ENCODE peak calls at places on chromosomes 6 and 20, in ten cellular contexts. X is fibroblast of lung, Y is spleen, J is stomach, F is brain microvascular endothelial cell, N is GM23248, L is A549, V is IMR-90, I is small intestine, D is cardiac fibroblast. A is an unnamed sample.

GRCh38 chr6:109456710-109457595 is 1.4 kb upstream of the MICAL1 start:
- DNase-seq in X (peak), Y (no peak), J (peak), F (no peak), N (peak), L (no peak), V (peak), I (peak), D (peak), A (peak)

GRCh38 chr6:5854900-5855299 is 151.8 kb downstream of the NRN1 start:
- DNase-seq in X (no peak), Y (no peak), J (no peak), F (no peak), N (no peak), L (no peak), V (no peak), I (no peak), D (no peak), A (no peak)

GRCh38 chr6:30819287-30819917 is 64.9 kb upstream of the DDR1 start:
- DNase-seq in X (no peak), Y (no peak), J (no peak), F (no peak), N (peak), L (no peak), V (peak), I (no peak), D (peak), A (no peak)

GRCh38 chr6:169047345-169047744 is 206.3 kb downstream of the THBS2 start:
- DNase-seq in X (no peak), Y (no peak), J (no peak), F (no peak), N (no peak), L (no peak), V (no peak), I (no peak), D (no peak), A (no peak)

GRCh38 chr20:4062721-4063606 is 47.6 kb upstream of the RNF24 start:
- DNase-seq in X (peak), Y (no peak), J (no peak), F (no peak), N (no peak), L (no peak), V (no peak), I (no peak), D (no peak), A (no peak)

GRCh38 chr20:4502756-4503155 is 219.0 kb upstream of the PRND start:
- DNase-seq in X (no peak), Y (no peak), J (no peak), F (no peak), N (no peak), L (no peak), V (no peak), I (no peak), D (no peak), A (no peak)

GRCh38 chr6:137910843-137911456 is 43.9 kb downstream of the TNFAIP3 start:
- DNase-seq in X (no peak), Y (no peak), J (no peak), F (no peak), N (no peak), L (no peak), V (no peak), I (no peak), D (no peak), A (no peak)

GRCh38 chr20:31837896-31838397 is 7.5 kb downstream of the FOXS1 start:
- DNase-seq in X (peak), Y (peak), J (no peak), F (peak), N (peak), L (peak), V (peak), I (no peak), D (peak), A (no peak)

GRCh38 chr20:13449868-13450441 is 188.8 kb downstream of the TASP1 start:
- DNase-seq in X (peak), Y (no peak), J (no peak), F (peak), N (peak), L (no peak), V (peak), I (no peak), D (peak), A (no peak)

GRCh38 chr20:22490287-22491187 is 93.8 kb downstream of the FOXA2 start:
- DNase-seq in X (no peak), Y (no peak), J (peak), F (no peak), N (peak), L (peak), V (no peak), I (peak), D (no peak), A (no peak)

GRCh38 chr6:166824880-166825250 is 131.5 kb downstream of the RNASET2 start:
- DNase-seq in X (no peak), Y (no peak), J (no peak), F (no peak), N (no peak), L (no peak), V (no peak), I (no peak), D (no peak), A (no peak)

GRCh38 chr6:121879149-121879548 is 443.7 kb downstream of the GJA1 start:
- DNase-seq in X (peak), Y (no peak), J (no peak), F (peak), N (peak), L (no peak), V (peak), I (no peak), D (peak), A (no peak)

GRCh38 chr20:11891827-11892521 is 25.7 kb upstream of the BTBD3 start:
- DNase-seq in X (peak), Y (no peak), J (peak), F (peak), N (peak), L (peak), V (peak), I (peak), D (peak), A (no peak)

GRCh38 chr20:31543966-31544598 is 29.8 kb downstream of the HM13 start:
- DNase-seq in X (peak), Y (no peak), J (no peak), F (peak), N (peak), L (peak), V (peak), I (no peak), D (peak), A (no peak)

GRCh38 chr20:37687478-37687805 is 6.4 kb upstream of the CTNNBL1 start:
- DNase-seq in X (no peak), Y (no peak), J (no peak), F (no peak), N (no peak), L (no peak), V (no peak), I (no peak), D (no peak), A (no peak)

GRCh38 chr6:170024940-170025339 is 265.9 kb downstream of the DLL1 start:
- DNase-seq in X (peak), Y (peak), J (peak), F (no peak), N (peak), L (no peak), V (peak), I (peak), D (peak), A (no peak)

GRCh38 chr6:170403451-170403850 is 96.9 kb downstream of the FAM120B start:
- DNase-seq in X (peak), Y (no peak), J (no peak), F (peak), N (peak), L (no peak), V (peak), I (no peak), D (peak), A (no peak)

GRCh38 chr20:35319206-35320197 is 27.3 kb upstream of the FAM83C start:
- DNase-seq in X (peak), Y (no peak), J (no peak), F (peak), N (peak), L (peak), V (peak), I (peak), D (peak), A (no peak)

GRCh38 chr6:33199687-33200233 is 705 bp downstream of the RXRB start:
- DNase-seq in X (peak), Y (peak), J (peak), F (peak), N (peak), L (peak), V (peak), I (peak), D (peak), A (no peak)

GRCh38 chr20:58706150-58706892 is 13.7 kb downstream of the NPEPL1 start:
- DNase-seq in X (no peak), Y (peak), J (no peak), F (no peak), N (no peak), L (no peak), V (no peak), I (no peak), D (no peak), A (peak)

GRCh38 chr6:11296449-11297375 is 64.2 kb upstream of the NEDD9 start:
- DNase-seq in X (no peak), Y (no peak), J (no peak), F (no peak), N (no peak), L (no peak), V (no peak), I (peak), D (no peak), A (no peak)

GRCh38 chr20:58044286-58044685 is 184.2 kb downstream of the ANKRD60 start:
- DNase-seq in X (no peak), Y (no peak), J (no peak), F (no peak), N (no peak), L (no peak), V (no peak), I (no peak), D (no peak), A (no peak)

GRCh38 chr20:58361549-58361948 is 27.5 kb upstream of the VAPB start:
- DNase-seq in X (peak), Y (no peak), J (no peak), F (peak), N (peak), L (no peak), V (peak), I (no peak), D (peak), A (no peak)

DNA sequence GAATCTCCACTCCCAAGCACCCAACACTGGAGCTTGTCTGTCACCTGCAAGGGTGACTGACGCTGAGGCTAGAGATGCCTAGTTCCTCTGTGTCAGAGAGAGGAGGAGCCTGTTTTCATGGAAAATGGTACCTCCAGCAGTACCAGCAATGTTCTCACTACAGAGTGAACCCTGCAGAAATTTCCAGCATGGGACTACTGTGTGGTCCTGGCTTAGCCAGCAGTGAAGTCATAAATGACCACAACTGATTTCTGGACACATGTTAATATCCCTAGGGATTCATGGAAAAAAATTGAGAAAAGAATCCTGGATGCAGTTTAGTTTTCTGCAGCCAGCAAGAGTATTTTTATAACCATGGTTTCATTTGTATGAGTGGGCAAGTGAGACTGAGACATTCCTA is 468.1 kb downstream of the CD83 start:
- DNase-seq in X (no peak), Y (no peak), J (no peak), F (no peak), N (no peak), L (no peak), V (no peak), I (no peak), D (no peak), A (no peak)
- H3K4me3 ChIP-seq in X (no peak), Y (no peak), J (no peak), F (no peak), N (no peak), L (no peak), V (no peak), I (no peak), D (no peak), A (no peak)

GRCh38 chr6:32140420-32141046 is 10.4 kb upstream of the FKBPL start:
- DNase-seq in X (no peak), Y (no peak), J (no peak), F (no peak), N (no peak), L (no peak), V (no peak), I (no peak), D (peak), A (no peak)
- H3K4me3 ChIP-seq in X (no peak), Y (no peak), J (no peak), F (no peak), N (no peak), L (no peak), V (no peak), I (no peak), D (no peak), A (no peak)

DNA sequence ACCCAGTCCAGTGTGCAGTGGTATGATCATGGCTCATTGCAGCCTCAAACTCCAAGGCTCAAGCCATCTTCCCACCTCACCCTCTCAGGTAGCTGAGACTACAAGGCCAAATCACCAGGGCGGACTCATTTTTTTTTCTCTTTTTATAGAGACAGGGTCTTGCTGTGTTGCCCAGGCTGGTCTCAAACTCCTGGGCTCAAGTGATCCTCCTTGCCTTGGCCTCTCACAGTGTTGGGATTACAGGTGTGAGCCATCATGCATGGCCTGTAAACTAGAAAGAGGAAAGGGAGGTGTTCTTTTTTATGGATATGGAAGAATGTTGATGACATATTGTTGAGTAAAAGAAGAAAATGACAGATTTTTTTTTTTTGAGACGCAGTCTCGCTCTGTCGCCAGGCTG is 5.1 kb upstream of the BEND3 start:
- DNase-seq in X (no peak), Y (no peak), J (no peak), F (no peak), N (no peak), L (no peak), V (no peak), I (no peak), D (no peak), A (no peak)
- H3K4me3 ChIP-seq in X (no peak), Y (no peak), J (no peak), F (no peak), N (no peak), L (no peak), V (no peak), I (no peak), D (no peak), A (no peak)

GRCh38 chr6:161540532-161540931 is 266.7 kb upstream of the AGPAT4 start:
- DNase-seq in X (no peak), Y (no peak), J (no peak), F (no peak), N (no peak), L (no peak), V (no peak), I (no peak), D (no peak), A (no peak)

GRCh38 chr6:161533266-161533665 is 259.4 kb upstream of the AGPAT4 start:
- DNase-seq in X (no peak), Y (no peak), J (no peak), F (no peak), N (no peak), L (no peak), V (no peak), I (no peak), D (no peak), A (no peak)

GRCh38 chr6:161536141-161536735 is 262.4 kb upstream of the AGPAT4 start:
- DNase-seq in X (no peak), Y (no peak), J (no peak), F (no peak), N (no peak), L (no peak), V (no peak), I (no peak), D (no peak), A (no peak)
- H3K4me3 ChIP-seq in X (no peak), Y (no peak), J (no peak), F (no peak), N (no peak), L (no peak), V (no peak), I (no peak), D (no peak), A (no peak)

DNA sequence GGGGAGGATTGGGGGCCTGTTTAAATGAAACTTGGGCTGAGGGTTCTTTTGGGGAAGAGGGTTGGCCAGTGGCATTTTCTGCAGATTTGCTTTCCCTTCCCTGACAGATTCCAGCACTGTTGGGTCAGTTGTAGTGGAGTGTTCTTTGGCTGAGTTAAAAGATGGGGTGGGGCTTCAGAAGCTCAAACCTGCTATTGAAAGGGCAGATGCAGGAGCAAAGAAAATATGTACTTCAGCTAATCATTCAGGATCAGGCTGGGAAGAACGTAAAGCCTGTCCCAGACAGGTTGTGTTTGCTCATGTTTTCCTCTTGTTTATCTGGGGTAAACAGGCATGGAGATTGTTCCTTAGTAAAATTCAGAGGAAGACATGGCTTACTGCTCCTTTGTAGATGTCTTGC is 2.5 kb downstream of the SASH1 start:
- DNase-seq in X (no peak), Y (no peak), J (no peak), F (no peak), N (no peak), L (peak), V (no peak), I (no peak), D (no peak), A (no peak)
- H3K4me3 ChIP-seq in X (no peak), Y (no peak), J (no peak), F (no peak), N (no peak), L (no peak), V (no peak), I (no peak), D (no peak), A (peak)

DNA sequence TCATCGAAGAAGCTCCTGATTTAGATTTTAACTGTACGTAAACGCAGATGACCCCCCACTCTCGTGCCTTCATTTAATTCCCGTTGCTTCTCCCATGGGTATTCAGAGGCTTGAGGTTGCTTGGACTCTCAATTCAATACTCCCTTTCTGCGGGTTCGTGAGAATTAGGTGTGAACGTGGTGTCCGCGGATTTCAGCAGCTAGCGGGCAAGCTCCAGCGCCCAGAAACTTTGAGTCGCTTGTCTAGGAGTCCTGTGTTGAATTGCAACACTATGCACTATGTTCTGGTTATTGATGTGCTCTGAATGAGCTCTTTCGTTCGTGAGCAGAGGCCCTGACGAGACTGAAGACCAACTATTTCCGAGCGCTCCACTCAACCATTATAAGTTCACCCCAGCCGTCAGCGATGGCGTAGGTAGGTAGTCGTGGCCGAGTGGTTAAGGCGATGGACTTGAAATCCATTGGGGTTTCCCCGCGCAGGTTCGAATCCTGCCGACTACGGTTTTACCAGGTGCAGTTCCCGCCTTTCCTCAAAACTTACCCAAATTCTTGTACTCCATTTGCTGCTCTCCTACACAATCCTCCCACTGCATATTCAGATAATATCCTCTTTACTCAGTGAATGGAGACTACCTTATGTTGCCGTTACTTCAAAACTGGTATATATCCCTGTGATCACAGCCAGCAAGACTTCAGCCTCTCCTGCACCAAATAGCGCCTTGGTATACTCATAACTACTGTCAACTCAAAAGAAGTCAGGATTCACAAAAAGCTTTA is 72.6 kb upstream of the ZNF184 start:
- DNase-seq in X (peak), Y (no peak), J (no peak), F (peak), N (peak), L (peak), V (peak), I (no peak), D (peak), A (no peak)
- H3K4me3 ChIP-seq in X (peak), Y (no peak), J (no peak), F (peak), N (peak), L (peak), V (peak), I (no peak), D (peak), A (peak)

GRCh38 chr6:82111818-82112217 is 135.7 kb downstream of the IBTK start:
- DNase-seq in X (no peak), Y (no peak), J (no peak), F (no peak), N (no peak), L (no peak), V (no peak), I (no peak), D (no peak), A (no peak)
- H3K4me3 ChIP-seq in X (no peak), Y (no peak), J (no peak), F (no peak), N (no peak), L (no peak), V (no peak), I (no peak), D (no peak), A (no peak)

DNA sequence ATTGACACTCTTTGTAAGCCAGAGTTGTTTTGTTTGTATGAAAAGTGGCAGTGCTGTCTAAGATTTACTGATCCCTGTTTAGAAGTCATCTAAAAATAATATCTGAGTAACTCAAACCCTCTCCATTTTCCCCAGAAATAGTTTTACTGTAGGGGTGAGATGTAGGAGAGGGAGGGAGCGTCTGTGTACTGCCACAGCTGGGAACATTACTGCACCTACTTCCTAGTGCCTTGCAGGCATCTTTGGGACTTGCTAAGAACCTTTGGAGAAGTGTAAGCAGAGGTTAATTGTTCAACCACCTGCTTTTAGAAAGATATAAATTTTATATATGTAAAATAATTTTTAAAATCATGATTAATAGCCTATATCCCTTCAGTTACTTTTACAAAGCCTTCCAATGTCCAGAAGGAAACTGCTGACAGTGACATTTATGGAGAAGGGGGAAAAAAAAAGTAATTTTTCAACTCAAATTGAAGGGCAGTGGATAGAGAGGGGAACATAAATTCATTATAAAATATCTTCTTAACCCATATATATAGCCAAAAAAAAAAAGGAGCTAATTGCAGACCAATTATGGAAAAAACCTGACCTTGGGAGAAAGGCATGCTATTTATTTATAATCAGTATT is 392.8 kb downstream of the PLCB1 start:
- DNase-seq in X (no peak), Y (no peak), J (no peak), F (no peak), N (no peak), L (no peak), V (no peak), I (no peak), D (no peak), A (no peak)
- H3K4me3 ChIP-seq in X (no peak), Y (no peak), J (no peak), F (no peak), N (no peak), L (no peak), V (no peak), I (no peak), D (no peak), A (no peak)

GRCh38 chr6:16135078-16135477 is 6.2 kb downstream of the MYLIP start:
- DNase-seq in X (no peak), Y (no peak), J (no peak), F (no peak), N (no peak), L (no peak), V (no peak), I (no peak), D (no peak), A (no peak)
- H3K4me3 ChIP-seq in X (no peak), Y (no peak), J (no peak), F (no peak), N (no peak), L (no peak), V (no peak), I (no peak), D (no peak), A (peak)

DNA sequence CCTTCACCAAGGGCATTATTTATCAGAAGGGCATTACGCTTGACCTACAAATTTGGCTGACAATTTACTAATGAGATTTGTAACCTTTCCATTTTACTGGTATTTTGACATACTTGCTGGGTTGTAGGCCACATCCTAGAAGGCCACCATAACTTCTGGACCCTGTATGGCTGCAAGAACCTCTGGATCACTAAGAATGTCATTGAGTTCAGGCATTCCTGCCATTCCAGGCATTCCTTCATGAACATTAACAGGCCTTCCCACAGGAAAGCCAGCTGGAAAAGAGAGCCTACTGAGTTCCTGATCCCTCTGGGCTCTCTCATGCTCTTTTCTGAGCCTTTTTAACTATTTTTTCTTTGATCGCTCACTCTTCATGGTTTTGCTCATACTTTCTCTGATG is 28.4 kb upstream of the SLC35A1 start:
- DNase-seq in X (no peak), Y (no peak), J (no peak), F (no peak), N (no peak), L (no peak), V (no peak), I (no peak), D (no peak), A (no peak)
- H3K4me3 ChIP-seq in X (no peak), Y (no peak), J (no peak), F (no peak), N (no peak), L (no peak), V (no peak), I (no peak), D (no peak), A (no peak)